ENCODE peak calls at places on chromosomes 4 and X, in seven cellular contexts. X is COR-L47, V is SW480, K is MCF 10A, N is HEK293T, M is left colon, F is NCI-H2171 treated with DMSO at 0.1 percent for 48 hours. B is an unnamed sample.

GRCh38 chr4:149630079-149630478 is 185.6 kb downstream of the IQCM start:
- DNase-seq in F (no peak), V (no peak), M (no peak), N (no peak), X (no peak), K (peak), B (no peak)

GRCh38 chrX:9312922-9313867 is 151.7 kb upstream of the TBL1X start:
- DNase-seq in K (peak), N (peak), V (peak), M (peak), X (no peak), F (no peak), B (peak)

GRCh38 chr4:149409186-149410056 is 406.2 kb downstream of the IQCM start:
- DNase-seq in M (no peak), F (no peak), N (no peak), V (peak), K (peak), X (peak), B (no peak)

GRCh38 chr4:113961322-113961698 is 18.1 kb downstream of the ARSJ start:
- DNase-seq in K (peak), M (no peak), V (no peak), X (no peak), N (no peak), F (no peak), B (no peak)

GRCh38 chr4:90198086-90198847 is 71.1 kb downstream of the CCSER1 start:
- DNase-seq in M (no peak), N (no peak), K (no peak), V (no peak), F (no peak), X (no peak), B (peak)

GRCh38 chrX:118497180-118497814 is 1.7 kb downstream of the DOCK11 start:
- DNase-seq in K (no peak), N (no peak), M (no peak), V (peak), X (no peak), F (no peak), B (peak)

GRCh38 chrX:71254092-71254941 is at the start of gene ZMYM3:
- DNase-seq in F (peak), X (peak), K (peak), V (peak), N (peak), M (peak), B (peak)

GRCh38 chr4:128286474-128287158 is 997 bp downstream of the PGRMC2 start:
- DNase-seq in V (peak), X (no peak), F (peak), M (no peak), N (peak), K (peak), B (peak)

GRCh38 chr4:173443121-173443520 is 44.2 kb upstream of the SCRG1 start:
- DNase-seq in M (no peak), X (no peak), N (no peak), F (no peak), V (no peak), K (no peak), B (no peak)

GRCh38 chr4:5940470-5941203 is 47.8 kb upstream of the CRMP1 start:
- DNase-seq in F (peak), M (no peak), X (no peak), V (peak), K (peak), N (peak), B (peak)

GRCh38 chrX:80879143-80879542 is 69.5 kb upstream of the BRWD3 start:
- DNase-seq in N (no peak), F (peak), X (peak), M (no peak), K (peak), V (no peak), B (no peak)

GRCh38 chr4:98851806-98852205 is 77.1 kb downstream of the EIF4E start:
- DNase-seq in M (no peak), V (no peak), F (no peak), K (peak), X (no peak), N (peak), B (peak)

GRCh38 chr4:150578745-150579470 is 3.0 kb upstream of the MAB21L2 start:
- DNase-seq in F (no peak), X (no peak), K (no peak), M (peak), V (no peak), N (peak), B (peak)

GRCh38 chr4:19659131-19659530 is 592.6 kb upstream of the SLIT2 start:
- DNase-seq in K (no peak), N (no peak), X (no peak), M (no peak), V (no peak), F (no peak), B (no peak)

GRCh38 chr4:176833416-176833815 is 40.7 kb upstream of the VEGFC start:
- DNase-seq in X (no peak), F (no peak), K (no peak), N (no peak), V (no peak), M (no peak), B (no peak)

GRCh38 chr4:2255501-2256155 is 6.3 kb downstream of the MXD4 start:
- DNase-seq in K (peak), X (no peak), M (peak), F (no peak), V (no peak), N (no peak), B (peak)

GRCh38 chrX:31836479-31836878 is 764.6 kb upstream of the FTHL17 start:
- DNase-seq in X (no peak), N (no peak), M (no peak), V (no peak), K (no peak), F (no peak), B (no peak)

GRCh38 chrX:108148524-108148923 is 56.9 kb downstream of the ATG4A start:
- DNase-seq in V (no peak), F (no peak), X (no peak), N (no peak), M (no peak), K (no peak), B (no peak)

GRCh38 chr4:914531-914930 is 17.6 kb downstream of the GAK start:
- DNase-seq in F (no peak), X (no peak), K (no peak), M (peak), N (no peak), V (no peak), B (no peak)

GRCh38 chr4:37934096-37934495 is 26.1 kb upstream of the PTTG2 start:
- DNase-seq in M (no peak), V (no peak), X (no peak), N (no peak), K (no peak), F (no peak), B (no peak)

GRCh38 chr4:40827774-40828173 is 78.0 kb downstream of the NSUN7 start:
- DNase-seq in N (no peak), F (no peak), V (no peak), X (no peak), M (no peak), K (no peak), B (no peak)

GRCh38 chr4:825969-826330 is at the start of gene CPLX1:
- DNase-seq in V (no peak), K (peak), N (peak), M (peak), F (no peak), X (peak), B (no peak)

GRCh38 chrX:19624754-19625153 is 109.4 kb upstream of the MAP3K15 start:
- DNase-seq in X (no peak), N (no peak), F (no peak), K (no peak), V (no peak), M (no peak), B (no peak)

GRCh38 chr4:153577053-153577452 is 107.0 kb upstream of the TLR2 start:
- DNase-seq in N (no peak), X (peak), M (peak), F (peak), V (no peak), K (no peak), B (no peak)

GRCh38 chr4:188295899-188296298 is 156.7 kb downstream of the TRIML1 start:
- DNase-seq in F (no peak), V (no peak), M (no peak), K (peak), N (no peak), X (no peak), B (no peak)

GRCh38 chrX:109760241-109760921 is 27.3 kb upstream of the ACSL4 start:
- DNase-seq in K (no peak), F (no peak), M (no peak), X (no peak), V (no peak), N (no peak), B (no peak)